ENCODE peak calls at places on chromosomes 12 and 14, in seven cellular contexts. Z is GM12878, Y is endothelial cell of umbilical vein, O is fibroblast of lung, W is sigmoid colon, C is breast epithelium, J is A549. R is an unnamed sample. For H3K4me1, the result is how much of the 10 kb centered on the place peaks cover.

GRCh38 chr12:59734371-59734770 is 138.5 kb downstream of the SLC16A7 start:
- DNase-seq in Z (no peak), Y (no peak), O (no peak), W (no peak), C (no peak), J (no peak), R (no peak)

GRCh38 chr12:57280234-57281062 is 29.5 kb upstream of the STAC3 start:
- DNase-seq in Z (peak), Y (peak), O (peak), W (peak), C (peak), J (peak), R (no peak)

GRCh38 chr12:109863961-109864712 is 16.2 kb downstream of the GLTP start:
- DNase-seq in Z (no peak), Y (no peak), O (peak), W (no peak), C (peak), J (no peak), R (no peak)

GRCh38 chr14:38420045-38420444 is 164.2 kb upstream of the CLEC14A start:
- DNase-seq in Z (no peak), Y (no peak), O (peak), W (no peak), C (no peak), J (no peak), R (no peak)

GRCh38 chr12:129696952-129697351 is 206.9 kb downstream of the TMEM132D start:
- DNase-seq in Z (no peak), Y (no peak), O (no peak), W (no peak), C (no peak), J (no peak), R (peak)

GRCh38 chr12:48969847-48970701 is 1.5 kb downstream of the WNT10B start:
- DNase-seq in Z (no peak), Y (no peak), O (peak), W (no peak), C (no peak), J (no peak), R (no peak)

GRCh38 chr14:90652626-90653025 is 163.6 kb downstream of the TTC7B start:
- DNase-seq in Z (no peak), Y (no peak), O (no peak), W (no peak), C (no peak), J (no peak), R (no peak)

GRCh38 chr12:50948798-50949197 is 3.5 kb upstream of the HIGD1C start:
- DNase-seq in Z (no peak), Y (no peak), O (no peak), W (no peak), C (no peak), J (no peak), R (no peak)

GRCh38 chr14:105065280-105066228 is at the start of gene GPR132:
- DNase-seq in Z (peak), Y (no peak), O (no peak), W (peak), C (peak), J (no peak), R (no peak)

GRCh38 chr12:89882757-89883156 is 174.1 kb upstream of the ATP2B1 start:
- DNase-seq in Z (no peak), Y (no peak), O (no peak), W (no peak), C (no peak), J (no peak), R (no peak)

GRCh38 chr12:58965568-58965967 is 45.3 kb upstream of the LRIG3 start:
- DNase-seq in Z (no peak), Y (no peak), O (no peak), W (no peak), C (no peak), J (no peak), R (no peak)

GRCh38 chr12:64293654-64294364 is 71.7 kb upstream of the KICS2 start:
- DNase-seq in Z (no peak), Y (no peak), O (no peak), W (no peak), C (no peak), J (no peak), R (no peak)

DNA sequence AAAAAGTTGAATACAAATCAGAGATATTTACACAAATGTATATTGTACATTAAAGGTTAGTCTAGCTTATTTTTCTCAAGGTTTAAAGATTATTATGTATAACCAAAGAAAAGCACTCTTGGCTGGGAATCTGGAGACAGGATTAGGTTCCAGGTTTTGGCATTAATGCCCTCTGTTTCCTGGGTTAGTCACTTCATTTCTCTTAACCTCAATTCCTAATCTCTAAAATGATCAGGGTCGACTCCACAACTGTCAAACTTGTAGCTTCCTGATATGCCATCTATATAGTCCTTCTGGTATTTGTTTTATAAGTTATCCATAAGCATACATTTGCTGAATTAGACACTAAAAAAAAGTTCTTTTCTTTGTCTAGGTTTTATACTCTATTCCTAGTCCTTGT is 2.6 kb downstream of the ITPR2 start:
- DNase-seq in Z (no peak), Y (no peak), O (no peak), W (no peak), C (no peak), J (no peak), R (no peak)
- H3K4me3 ChIP-seq in Z (peak), Y (peak), O (no peak), W (peak), C (no peak), J (no peak), R (no peak)

DNA sequence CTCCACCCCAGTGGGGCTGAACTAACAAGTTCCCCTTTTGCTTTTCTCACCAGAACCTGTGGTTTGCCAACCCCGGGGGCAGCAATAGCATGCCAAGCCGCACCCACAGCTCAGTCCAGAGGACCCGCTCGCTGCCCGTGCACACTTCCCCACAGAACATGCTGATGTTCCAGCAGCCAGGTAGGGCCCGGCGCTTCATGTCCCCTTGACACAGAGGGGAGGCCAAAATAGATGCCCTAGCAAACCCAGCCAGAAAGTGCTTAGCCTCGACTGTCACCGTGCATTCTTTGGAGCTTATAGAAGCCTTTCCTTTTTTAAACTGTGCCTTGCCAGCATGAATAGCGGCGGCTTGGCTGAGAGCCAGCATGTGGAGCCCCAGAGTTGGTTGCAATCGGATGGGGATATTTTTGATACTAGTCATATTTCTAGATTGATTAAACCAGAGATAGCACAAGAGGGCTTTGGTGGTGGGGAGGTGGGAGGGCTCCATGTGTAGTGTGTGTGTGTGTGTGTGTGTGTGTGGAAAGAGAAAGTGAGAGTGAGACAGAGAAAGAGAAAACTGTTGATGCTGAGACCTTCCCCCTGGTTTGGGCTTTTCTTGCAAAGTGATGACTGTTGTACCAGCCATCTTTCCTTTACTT is 126.1 kb downstream of the GCH1 start:
- DNase-seq in Z (peak), Y (no peak), O (peak), W (peak), C (no peak), J (no peak), R (no peak)
- H3K4me1 ChIP-seq in Z (under half), Y (under half), O (under half), W (under half), C (under half), J (under half), R (under half)

DNA sequence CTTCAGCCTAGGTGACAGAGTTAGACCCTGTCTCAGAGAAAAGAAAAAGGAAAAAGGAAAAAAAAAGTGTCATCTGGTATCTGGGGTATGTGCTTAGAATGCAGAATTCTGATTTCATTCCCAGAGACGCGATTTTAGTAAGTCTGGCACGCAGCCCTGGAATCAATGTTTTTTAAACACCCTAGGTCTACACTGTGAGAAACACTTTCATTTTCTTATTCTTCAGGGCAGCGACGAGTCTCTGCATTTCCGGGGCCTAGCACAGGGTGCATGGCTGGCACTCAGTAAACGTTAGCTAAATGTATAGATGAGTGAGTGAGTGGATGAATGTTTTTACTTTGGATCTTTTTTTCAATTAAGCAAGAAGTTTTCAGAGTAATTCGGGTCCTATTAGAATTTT is 243.7 kb upstream of the PWP1 start:
- DNase-seq in Z (no peak), Y (no peak), O (peak), W (no peak), C (no peak), J (no peak), R (no peak)
- H3K4me3 ChIP-seq in Z (no peak), Y (no peak), O (peak), W (no peak), C (peak), J (no peak), R (peak)

DNA sequence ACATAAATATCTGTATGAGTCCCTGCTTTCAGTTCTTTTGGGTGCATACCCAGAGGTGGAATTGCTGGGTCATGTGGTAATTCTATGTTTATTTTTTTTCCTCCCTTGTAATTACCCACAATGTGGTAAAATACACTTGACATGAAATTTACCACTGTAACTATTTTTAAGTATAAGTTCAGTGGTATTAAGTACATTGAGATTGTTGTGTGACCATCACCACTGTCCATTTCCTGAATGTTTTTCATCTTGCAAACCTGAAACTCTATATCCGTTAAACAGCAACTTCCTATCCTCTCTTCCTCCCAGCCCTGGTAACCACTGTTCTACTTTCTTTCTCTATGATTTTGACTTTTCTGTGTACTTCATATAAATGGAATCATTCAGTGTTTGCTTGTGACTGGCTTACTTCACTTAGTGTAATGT is 51.4 kb downstream of the BORCS5 start:
- DNase-seq in Z (peak), Y (no peak), O (no peak), W (no peak), C (no peak), J (no peak), R (no peak)
- H3K4me1 ChIP-seq in Z (under half), Y (under half), O (under half), W (under half), C (under half), J (under half), R (under half)

GRCh38 chr12:106764738-106765137 is 9.7 kb upstream of the RIC8B start:
- DNase-seq in Z (no peak), Y (no peak), O (peak), W (no peak), C (no peak), J (no peak), R (no peak)

GRCh38 chr12:106757623-106758348 is 16.7 kb upstream of the RIC8B start:
- DNase-seq in Z (no peak), Y (no peak), O (no peak), W (no peak), C (no peak), J (no peak), R (no peak)

GRCh38 chr12:106758349-106758951 is 16.0 kb upstream of the RIC8B start:
- DNase-seq in Z (no peak), Y (no peak), O (no peak), W (no peak), C (no peak), J (no peak), R (no peak)

GRCh38 chr12:106760184-106760531 is 14.3 kb upstream of the RIC8B start:
- DNase-seq in Z (peak), Y (no peak), O (no peak), W (no peak), C (no peak), J (no peak), R (no peak)

DNA sequence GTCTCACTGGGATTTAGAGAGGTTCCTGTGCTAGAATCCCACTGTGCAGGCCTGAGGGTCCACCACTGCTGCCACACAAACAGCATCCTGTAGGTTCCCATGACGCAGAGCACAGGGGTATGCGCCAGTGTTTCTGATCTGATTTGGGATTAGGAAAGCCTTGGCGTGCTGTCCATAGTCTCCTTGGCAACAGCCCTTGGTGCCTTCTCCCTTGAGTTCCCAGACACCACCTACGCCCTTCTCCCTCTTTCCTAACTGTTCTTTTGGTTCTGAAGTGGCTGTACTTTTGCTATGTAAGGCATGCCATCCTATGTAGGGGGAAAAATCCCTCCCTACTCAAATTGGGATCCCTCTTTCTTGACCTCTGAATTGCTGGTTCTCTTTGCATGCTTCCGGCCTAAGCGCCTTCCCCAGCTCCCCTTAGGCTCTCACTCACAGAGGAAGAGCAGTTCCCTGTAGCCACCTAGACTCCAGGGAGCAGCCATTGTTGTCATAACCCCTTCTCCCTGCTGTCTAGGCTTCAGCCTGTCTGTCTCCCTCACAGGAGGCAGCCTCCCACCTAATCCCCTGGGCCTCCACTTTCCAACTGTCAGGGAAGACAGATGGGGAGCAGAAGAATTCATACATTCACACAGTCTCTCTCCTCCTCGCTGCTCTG is 14.8 kb upstream of the RIC8B start:
- DNase-seq in Z (no peak), Y (no peak), O (no peak), W (no peak), C (no peak), J (no peak), R (no peak)
- H3K4me3 ChIP-seq in Z (peak), Y (no peak), O (no peak), W (no peak), C (no peak), J (no peak), R (no peak)

GRCh38 chr14:52706286-52706685 is 714 bp upstream of the PSMC6 start:
- DNase-seq in Z (no peak), Y (peak), O (peak), W (no peak), C (no peak), J (no peak), R (no peak)
- H3K4me1 ChIP-seq in Z (under half), Y (under half), O (under half), W (under half), C (under half), J (under half), R (under half)

DNA sequence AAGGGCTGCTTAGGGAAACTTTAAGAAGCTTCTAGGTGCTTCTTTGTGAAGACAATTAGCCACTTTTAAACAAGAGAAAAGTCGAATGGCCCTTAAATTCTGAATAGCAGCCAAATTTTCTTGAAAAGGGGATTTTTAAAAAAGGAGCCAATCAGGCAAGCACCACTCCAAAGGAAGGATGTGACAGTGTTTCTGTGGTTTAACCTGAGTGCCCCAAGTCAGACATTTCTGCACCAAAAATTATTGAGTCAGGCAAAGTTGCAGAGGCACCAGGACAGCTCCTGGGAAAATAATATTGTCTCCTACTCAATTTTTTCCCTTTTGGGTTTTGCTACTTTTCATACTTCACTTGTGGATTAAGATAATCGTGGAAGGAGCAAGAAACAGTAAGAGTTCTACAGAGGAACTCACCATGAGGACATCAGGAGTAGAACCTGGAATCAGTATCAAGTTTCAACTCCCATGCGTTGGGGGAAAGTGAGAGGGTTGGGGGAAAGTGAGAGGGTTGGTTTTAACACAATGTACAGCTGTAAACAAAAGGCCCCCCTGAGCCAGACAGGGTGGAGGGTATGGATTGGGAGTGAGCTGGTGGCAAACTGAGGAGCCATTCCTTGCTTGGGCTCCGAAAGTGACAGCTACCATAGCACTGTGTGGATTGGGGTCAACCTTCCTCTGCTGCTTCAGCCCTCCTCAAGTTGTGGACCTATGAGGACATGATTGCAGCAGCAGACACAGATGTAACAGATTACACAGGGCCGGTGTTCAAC is 90.8 kb downstream of the SLC38A1 start:
- DNase-seq in Z (peak), Y (no peak), O (no peak), W (no peak), C (no peak), J (no peak), R (no peak)
- H3K4me3 ChIP-seq in Z (peak), Y (no peak), O (no peak), W (no peak), C (no peak), J (no peak), R (no peak)

GRCh38 chr14:61296707-61297502 is 15.8 kb upstream of the TMEM30B start:
- DNase-seq in Z (peak), Y (peak), O (peak), W (no peak), C (no peak), J (peak), R (peak)

GRCh38 chr14:61298834-61299233 is 17.7 kb upstream of the TMEM30B start:
- DNase-seq in Z (no peak), Y (no peak), O (no peak), W (no peak), C (no peak), J (no peak), R (peak)

GRCh38 chr14:61297581-61297980 is 16.4 kb upstream of the TMEM30B start:
- DNase-seq in Z (no peak), Y (no peak), O (no peak), W (no peak), C (no peak), J (no peak), R (peak)

GRCh38 chr14:61300209-61300608 is 19.1 kb upstream of the TMEM30B start:
- DNase-seq in Z (no peak), Y (peak), O (no peak), W (no peak), C (no peak), J (no peak), R (peak)

DNA sequence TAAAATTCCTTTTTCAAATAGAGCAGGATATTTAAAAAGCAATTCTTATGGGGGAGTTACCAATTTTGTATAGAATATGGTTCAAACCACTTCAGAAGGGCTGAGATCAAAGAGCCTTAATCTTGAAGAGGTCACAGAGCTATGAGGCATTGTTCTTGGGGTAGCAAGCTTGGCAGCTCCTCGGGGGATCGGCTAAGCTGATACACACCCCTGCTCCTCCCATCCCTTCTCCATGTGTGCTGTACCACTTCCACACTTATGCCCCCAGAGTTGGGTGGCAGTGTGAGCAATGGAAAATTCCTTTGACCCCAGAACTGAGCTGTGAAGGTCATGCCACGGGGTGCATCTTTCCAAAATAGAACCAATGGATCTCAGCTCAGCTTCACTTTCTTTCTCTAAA is 15.0 kb upstream of the TMEM30B start:
- DNase-seq in Z (no peak), Y (no peak), O (no peak), W (no peak), C (no peak), J (no peak), R (peak)
- H3K4me1 ChIP-seq in Z (under half), Y (under half), O (under half), W (under half), C (under half), J (under half), R (under half)

DNA sequence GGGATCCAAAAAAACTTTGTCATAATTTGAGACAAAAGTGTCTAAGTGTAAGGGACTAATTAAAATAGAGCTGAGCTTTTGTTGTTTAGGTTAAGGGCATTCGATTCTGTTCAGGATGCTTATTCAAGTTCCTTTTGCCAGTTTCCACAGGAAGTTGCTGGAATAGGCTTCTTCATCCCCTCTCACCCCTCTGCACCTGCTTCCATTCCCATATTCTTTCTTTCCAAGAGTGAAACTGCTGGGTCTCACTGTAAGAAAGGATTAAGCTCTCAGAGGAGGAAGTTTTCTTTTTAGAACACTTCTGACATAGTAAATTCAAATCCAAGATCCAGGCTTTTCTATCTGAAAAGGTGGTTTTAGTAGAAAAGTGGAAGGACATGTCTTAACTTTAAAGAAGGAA is 61.4 kb downstream of the POLR3B start:
- DNase-seq in Z (no peak), Y (peak), O (no peak), W (no peak), C (no peak), J (no peak), R (no peak)
- H3K4me3 ChIP-seq in Z (no peak), Y (peak), O (no peak), W (no peak), C (no peak), J (no peak), R (no peak)

GRCh38 chr12:84994436-84994835 is 41.6 kb downstream of the TSPAN19 start:
- DNase-seq in Z (no peak), Y (peak), O (peak), W (no peak), C (no peak), J (no peak), R (no peak)
- H3K4me1 ChIP-seq in Z (under half), Y (under half), O (under half), W (under half), C (under half), J (under half), R (under half)

R was measured in esophagus muscularis mucosa.